ENCODE peak calls at places on chromosomes 5 and 9, in ten cellular contexts. U is CD8-positive, alpha-beta memory T cell; C is astrocyte of the spinal cord; B is GM23338; H is epithelial cell of esophagus; L is psoas muscle; X is keratinocyte; Y is WERI-Rb-1; D is A549; A is small intestine. R is an unnamed sample.

GRCh38 chr5:130652178-130652577 is 512.9 kb downstream of the HINT1 start:
- DNase-seq in U (no peak), L (no peak), D (peak; percentile 36), A (no peak), H (peak; percentile 98), X (peak; percentile 41), B (no peak), C (peak; percentile 77), Y (no peak), R (no peak)

GRCh38 chr5:5278815-5279381 is 138.8 kb downstream of the ADAMTS16 start:
- DNase-seq in H (no peak), B (no peak), D (peak; percentile 9), Y (no peak), C (no peak), L (no peak), A (no peak), U (no peak), X (no peak), R (no peak)

GRCh38 chr5:56026863-56027300 is 32.1 kb upstream of the IL6ST start:
- DNase-seq in X (peak; percentile 60), L (no peak), Y (no peak), U (no peak), B (no peak), C (peak; percentile 53), A (no peak), D (peak; percentile 61), H (peak; percentile 94), R (peak; percentile 67)

GRCh38 chr5:68021958-68022357 is 193.6 kb upstream of the PIK3R1 start:
- DNase-seq in B (no peak), L (no peak), C (no peak), A (no peak), X (no peak), D (no peak), H (no peak), Y (no peak), U (no peak), R (no peak)

GRCh38 chr9:135015096-135015495 is 72.4 kb upstream of the OLFM1 start:
- DNase-seq in Y (no peak), C (no peak), U (no peak), H (no peak), L (no peak), D (no peak), X (no peak), B (no peak), A (no peak), R (no peak)

GRCh38 chr9:94056442-94056974 is 27.8 kb upstream of the PTPDC1 start:
- DNase-seq in X (no peak), Y (no peak), A (no peak), L (no peak), D (no peak), U (no peak), H (peak; percentile 49), B (no peak), C (peak; percentile 90), R (no peak)

GRCh38 chr5:90484540-90484939 is 9.9 kb downstream of the POLR3G start:
- DNase-seq in A (no peak), L (no peak), H (no peak), X (no peak), D (no peak), B (peak; percentile 40), Y (no peak), U (no peak), C (no peak), R (no peak)

GRCh38 chr5:156835905-156836304 is 14.2 kb upstream of the PPP1R2B start:
- DNase-seq in U (no peak), Y (no peak), C (no peak), B (peak; percentile 81), L (no peak), H (no peak), X (no peak), A (no peak), D (peak; percentile 60), R (peak; percentile 4)

GRCh38 chr5:167011196-167011595 is 1280.2 kb upstream of the WWC1 start:
- DNase-seq in Y (no peak), X (no peak), H (no peak), L (no peak), A (no peak), U (no peak), B (no peak), D (no peak), C (no peak), R (no peak)

GRCh38 chr5:149002053-149002452 is 60.8 kb downstream of the SH3TC2 start:
- DNase-seq in L (peak; percentile 22), C (peak; percentile 99), U (no peak), X (no peak), D (peak; percentile 76), A (no peak), Y (no peak), B (peak; percentile 59), H (peak; percentile 88), R (peak; percentile 27)

GRCh38 chr9:101372327-101373118 is 12.3 kb downstream of the BAAT start:
- DNase-seq in A (no peak), Y (no peak), U (no peak), X (no peak), C (no peak), D (no peak), L (no peak), B (no peak), H (no peak), R (no peak)

GRCh38 chr5:31638748-31639418 is at the start of gene PDZD2:
- DNase-seq in D (peak; percentile 65), A (peak; percentile 57), X (no peak), U (peak; percentile 49), Y (peak; percentile 97), H (peak; percentile 65), B (peak; percentile 89), L (peak; percentile 82), C (peak; percentile 46), R (peak; percentile 73)

GRCh38 chr9:131885144-131885609 is 145.3 kb upstream of the RAPGEF1 start:
- DNase-seq in D (no peak), A (no peak), C (no peak), L (no peak), U (no peak), Y (no peak), B (no peak), X (no peak), H (no peak), R (no peak)

GRCh38 chr5:34484591-34485228 is 171.4 kb upstream of the RAI14 start:
- DNase-seq in L (no peak), D (no peak), B (no peak), A (no peak), X (no peak), Y (no peak), H (no peak), C (no peak), U (no peak), R (no peak)

GRCh38 chr5:34486808-34487201 is 169.3 kb upstream of the RAI14 start:
- DNase-seq in U (no peak), X (no peak), C (no peak), H (no peak), D (no peak), L (no peak), Y (no peak), A (peak; percentile 26), B (no peak), R (no peak)

GRCh38 chr5:34487956-34488355 is 168.2 kb upstream of the RAI14 start:
- DNase-seq in L (no peak), C (no peak), D (no peak), B (no peak), H (no peak), X (no peak), A (no peak), U (no peak), Y (no peak), R (no peak)

GRCh38 chr5:34487202-34487879 is 168.8 kb upstream of the RAI14 start:
- DNase-seq in U (no peak), L (no peak), C (peak; percentile 96), Y (no peak), H (peak; percentile 95), X (no peak), D (peak; percentile 72), B (no peak), A (no peak), R (no peak)

GRCh38 chr5:34486160-34486765 is 169.9 kb upstream of the RAI14 start:
- DNase-seq in C (peak; percentile 88), A (peak; percentile 82), Y (peak; percentile 82), L (peak; percentile 69), D (peak; percentile 83), U (peak; percentile 21), B (peak; percentile 98), H (peak; percentile 86), X (peak; percentile 25), R (peak; percentile 79)
- H3K4me3 ChIP-seq in C (no peak overlapping the region), A (no peak overlapping the region), Y (no peak overlapping the region), L (no peak overlapping the region), D (no peak overlapping the region), U (no peak overlapping the region), B (no peak overlapping the region), H (no peak overlapping the region), X (no peak overlapping the region), R (no peak overlapping the region)

GRCh38 chr5:179819296-179820126 is 1.2 kb upstream of the SQSTM1 start:
- DNase-seq in U (no peak), C (peak; percentile 66), X (no peak), D (peak; percentile 89), H (peak; percentile 59), B (peak; percentile 73), A (peak; percentile 54), Y (peak; percentile 47), L (peak; percentile 81), R (peak; percentile 65)
- H3K4me3 ChIP-seq in U (peak overlapping the region; percentile 43), C (no peak overlapping the region), X (no peak overlapping the region), D (no peak overlapping the region), H (no peak overlapping the region), B (peak overlapping the region; percentile 51), A (no peak overlapping the region), Y (peak overlapping the region; percentile 43), L (peak overlapping the region; percentile 99), R (no peak overlapping the region)

GRCh38 chr9:33320568-33321261 is 30.4 kb downstream of the NFX1 start:
- DNase-seq in A (no peak), X (no peak), B (no peak), Y (no peak), U (no peak), C (peak; percentile 95), L (no peak), H (peak; percentile 90), D (peak; percentile 81), R (no peak)
- H3K4me3 ChIP-seq in A (no peak overlapping the region), X (peak overlapping the region; percentile 17), B (no peak overlapping the region), Y (no peak overlapping the region), U (no peak overlapping the region), C (no peak overlapping the region), L (no peak overlapping the region), H (no peak overlapping the region), D (no peak overlapping the region), R (no peak overlapping the region)

GRCh38 chr5:116088062-116088461 is 3.2 kb downstream of the COMMD10 start:
- DNase-seq in U (no peak), L (no peak), C (no peak), B (no peak), D (no peak), Y (no peak), X (no peak), H (no peak), A (no peak), R (peak; percentile 16)

GRCh38 chr5:116084891-116085715 is at the start of gene COMMD10:
- DNase-seq in A (peak; percentile 74), C (peak; percentile 86), U (peak; percentile 90), X (no peak), L (peak; percentile 82), D (peak; percentile 87), H (peak; percentile 83), Y (peak; percentile 85), B (peak; percentile 89), R (peak; percentile 89)

GRCh38 chr5:116084231-116084630 is 594 bp upstream of the COMMD10 start:
- DNase-seq in B (peak; percentile 48), Y (peak; percentile 48), U (peak; percentile 20), L (no peak), D (peak; percentile 12), H (peak; percentile 48), C (peak; percentile 30), A (peak; percentile 26), X (no peak), R (peak; percentile 56)
- H3K4me3 ChIP-seq in B (peak overlapping the region; percentile 70), Y (peak overlapping the region; percentile 93), U (peak overlapping the region; percentile 65), L (peak overlapping the region; percentile 87), D (peak overlapping the region; percentile 80), H (peak overlapping the region; percentile 89), C (peak overlapping the region; percentile 71), A (peak overlapping the region; percentile 94), X (peak overlapping the region; percentile 91), R (peak overlapping the region; percentile 96)

R was measured in NB4.